ENCODE peak calls at places on chromosome 1, in ten cellular contexts. One of them, this sample, is unnamed.
A peak's percentile ranks its signal among the peaks of the same experiment; 100 is the strongest.

GRCh38 chr1:30327370-30328099 is 395.9 kb downstream of the MATN1 start:
- DNase-seq in RWPE1: no peak
- DNase-seq in neuronal stem cell: no peak
- DNase-seq in substantia nigra: no peak
- DNase-seq in small intestine: no peak
- DNase-seq in tibial nerve: no peak
- DNase-seq in PC-3: no peak
- DNase-seq in A549: no peak
- DNase-seq in kidney: peak; percentile 37
- DNase-seq in GM23248: no peak
- DNase-seq in this sample: no peak

GRCh38 chr1:107626075-107626796 is 338.7 kb downstream of the VAV3 start:
- DNase-seq in RWPE1: no peak
- DNase-seq in neuronal stem cell: no peak
- DNase-seq in substantia nigra: no peak
- DNase-seq in small intestine: no peak
- DNase-seq in tibial nerve: no peak
- DNase-seq in PC-3: no peak
- DNase-seq in A549: no peak
- DNase-seq in kidney: no peak
- DNase-seq in GM23248: peak; percentile 42
- DNase-seq in this sample: no peak

GRCh38 chr1:159828916-159829634 is 2.4 kb downstream of the SLAMF8 start:
- DNase-seq in RWPE1: no peak
- DNase-seq in neuronal stem cell: no peak
- DNase-seq in substantia nigra: peak; percentile 26
- DNase-seq in small intestine: peak; percentile 59
- DNase-seq in tibial nerve: peak; percentile 32
- DNase-seq in PC-3: no peak
- DNase-seq in A549: peak; percentile 22
- DNase-seq in kidney: peak; percentile 67
- DNase-seq in GM23248: no peak
- DNase-seq in this sample: no peak

GRCh38 chr1:160370561-160371345 is 3.9 kb downstream of the NHLH1 start:
- DNase-seq in RWPE1: no peak
- DNase-seq in neuronal stem cell: no peak
- DNase-seq in substantia nigra: no peak
- DNase-seq in small intestine: no peak
- DNase-seq in tibial nerve: no peak
- DNase-seq in PC-3: no peak
- DNase-seq in A549: no peak
- DNase-seq in kidney: no peak
- DNase-seq in GM23248: no peak
- DNase-seq in this sample: no peak

GRCh38 chr1:61259379-61260148 is 177.2 kb downstream of the NFIA start:
- DNase-seq in RWPE1: no peak
- DNase-seq in neuronal stem cell: no peak
- DNase-seq in substantia nigra: no peak
- DNase-seq in small intestine: no peak
- DNase-seq in tibial nerve: no peak
- DNase-seq in PC-3: no peak
- DNase-seq in A549: no peak
- DNase-seq in kidney: no peak
- DNase-seq in GM23248: peak; percentile 27
- DNase-seq in this sample: no peak

GRCh38 chr1:100440075-100440809 is 87.9 kb downstream of the CDC14A start:
- DNase-seq in RWPE1: no peak
- DNase-seq in neuronal stem cell: no peak
- DNase-seq in substantia nigra: no peak
- DNase-seq in small intestine: peak; percentile 82
- DNase-seq in tibial nerve: no peak
- DNase-seq in PC-3: no peak
- DNase-seq in A549: no peak
- DNase-seq in kidney: no peak
- DNase-seq in GM23248: no peak
- DNase-seq in this sample: no peak

GRCh38 chr1:2499986-2500596 is 24.0 kb downstream of the PLCH2 start:
- DNase-seq in RWPE1: no peak
- DNase-seq in neuronal stem cell: no peak
- DNase-seq in substantia nigra: no peak
- DNase-seq in small intestine: no peak
- DNase-seq in tibial nerve: no peak
- DNase-seq in PC-3: no peak
- DNase-seq in A549: no peak
- DNase-seq in kidney: no peak
- DNase-seq in GM23248: no peak
- DNase-seq in this sample: no peak

GRCh38 chr1:68791800-68792199 is 294.9 kb upstream of the DEPDC1 start:
- DNase-seq in RWPE1: no peak
- DNase-seq in neuronal stem cell: no peak
- DNase-seq in substantia nigra: no peak
- DNase-seq in small intestine: no peak
- DNase-seq in tibial nerve: no peak
- DNase-seq in PC-3: no peak
- DNase-seq in A549: no peak
- DNase-seq in kidney: no peak
- DNase-seq in GM23248: no peak
- DNase-seq in this sample: no peak

GRCh38 chr1:112460672-112461071 is 48.1 kb upstream of the WNT2B start:
- DNase-seq in RWPE1: no peak
- DNase-seq in neuronal stem cell: no peak
- DNase-seq in substantia nigra: no peak
- DNase-seq in small intestine: no peak
- DNase-seq in tibial nerve: no peak
- DNase-seq in PC-3: no peak
- DNase-seq in A549: no peak
- DNase-seq in kidney: no peak
- DNase-seq in GM23248: no peak
- DNase-seq in this sample: no peak

GRCh38 chr1:109216662-109217061 is 2.9 kb downstream of the SARS1 start:
- DNase-seq in RWPE1: no peak
- DNase-seq in neuronal stem cell: no peak
- DNase-seq in substantia nigra: no peak
- DNase-seq in small intestine: peak; percentile 50
- DNase-seq in tibial nerve: no peak
- DNase-seq in PC-3: no peak
- DNase-seq in A549: no peak
- DNase-seq in kidney: no peak
- DNase-seq in GM23248: no peak
- DNase-seq in this sample: no peak

GRCh38 chr1:73832276-73832825 is 365.6 kb downstream of the LRRIQ3 start:
- DNase-seq in RWPE1: no peak
- DNase-seq in neuronal stem cell: no peak
- DNase-seq in substantia nigra: no peak
- DNase-seq in small intestine: no peak
- DNase-seq in tibial nerve: no peak
- DNase-seq in PC-3: no peak
- DNase-seq in A549: no peak
- DNase-seq in kidney: no peak
- DNase-seq in GM23248: no peak
- DNase-seq in this sample: no peak

GRCh38 chr1:15944308-15945010 is 31.4 kb downstream of the ZBTB17 start:
- DNase-seq in RWPE1: no peak
- DNase-seq in neuronal stem cell: no peak
- DNase-seq in substantia nigra: no peak
- DNase-seq in small intestine: no peak
- DNase-seq in tibial nerve: no peak
- DNase-seq in PC-3: no peak
- DNase-seq in A549: no peak
- DNase-seq in kidney: no peak
- DNase-seq in GM23248: no peak
- DNase-seq in this sample: peak; percentile 16

GRCh38 chr1:51331206-51332100 is 1.1 kb upstream of the TTC39A start:
- DNase-seq in RWPE1: no peak
- DNase-seq in neuronal stem cell: no peak
- DNase-seq in substantia nigra: no peak
- DNase-seq in small intestine: peak; percentile 67
- DNase-seq in tibial nerve: no peak
- DNase-seq in PC-3: peak; percentile 58
- DNase-seq in A549: peak; percentile 48
- DNase-seq in kidney: peak; percentile 76
- DNase-seq in GM23248: peak; percentile 74
- DNase-seq in this sample: no peak

GRCh38 chr1:145849356-145850165 is 4.1 kb downstream of the NUDT17 start:
- DNase-seq in RWPE1: no peak
- DNase-seq in neuronal stem cell: no peak
- DNase-seq in substantia nigra: no peak
- DNase-seq in small intestine: no peak
- DNase-seq in tibial nerve: no peak
- DNase-seq in PC-3: no peak
- DNase-seq in A549: no peak
- DNase-seq in kidney: peak; percentile 66
- DNase-seq in GM23248: peak; percentile 73
- DNase-seq in this sample: no peak

DNA sequence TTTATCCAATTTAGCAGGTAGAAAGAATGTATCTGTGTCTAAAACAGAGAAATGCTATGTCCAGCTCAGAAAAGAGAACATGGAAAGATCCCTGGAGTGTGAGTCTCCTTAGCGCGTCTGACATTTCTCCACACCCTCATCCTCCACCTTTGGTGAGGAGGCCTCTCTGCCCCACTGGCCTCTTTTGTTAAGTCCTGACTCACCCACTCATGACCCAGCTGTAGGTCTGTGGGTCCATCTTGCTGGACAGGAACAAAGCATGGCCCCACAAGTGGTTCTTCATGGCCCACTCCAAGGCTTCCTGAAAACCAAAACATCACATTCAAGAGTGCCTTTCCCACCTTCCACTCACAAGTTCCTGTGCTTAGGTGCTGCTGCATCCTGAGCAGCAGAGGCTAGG is 15.8 kb downstream of the SEC16B start:
- DNase-seq in RWPE1: no peak
- DNase-seq in neuronal stem cell: no peak
- DNase-seq in substantia nigra: no peak
- DNase-seq in small intestine: no peak
- DNase-seq in tibial nerve: no peak
- DNase-seq in PC-3: no peak
- DNase-seq in A549: no peak
- DNase-seq in kidney: no peak
- DNase-seq in GM23248: no peak
- DNase-seq in this sample: no peak
- H3K27ac ChIP-seq in RWPE1: no peak overlapping the region
- H3K27ac ChIP-seq in neuronal stem cell: no peak overlapping the region
- H3K27ac ChIP-seq in substantia nigra: no peak overlapping the region
- H3K27ac ChIP-seq in small intestine: no peak overlapping the region
- H3K27ac ChIP-seq in tibial nerve: no peak overlapping the region
- H3K27ac ChIP-seq in PC-3: no peak overlapping the region
- H3K27ac ChIP-seq in A549: no peak overlapping the region
- H3K27ac ChIP-seq in kidney: no peak overlapping the region
- H3K27ac ChIP-seq in GM23248: no peak overlapping the region
- H3K27ac ChIP-seq in this sample: no peak overlapping the region

DNA sequence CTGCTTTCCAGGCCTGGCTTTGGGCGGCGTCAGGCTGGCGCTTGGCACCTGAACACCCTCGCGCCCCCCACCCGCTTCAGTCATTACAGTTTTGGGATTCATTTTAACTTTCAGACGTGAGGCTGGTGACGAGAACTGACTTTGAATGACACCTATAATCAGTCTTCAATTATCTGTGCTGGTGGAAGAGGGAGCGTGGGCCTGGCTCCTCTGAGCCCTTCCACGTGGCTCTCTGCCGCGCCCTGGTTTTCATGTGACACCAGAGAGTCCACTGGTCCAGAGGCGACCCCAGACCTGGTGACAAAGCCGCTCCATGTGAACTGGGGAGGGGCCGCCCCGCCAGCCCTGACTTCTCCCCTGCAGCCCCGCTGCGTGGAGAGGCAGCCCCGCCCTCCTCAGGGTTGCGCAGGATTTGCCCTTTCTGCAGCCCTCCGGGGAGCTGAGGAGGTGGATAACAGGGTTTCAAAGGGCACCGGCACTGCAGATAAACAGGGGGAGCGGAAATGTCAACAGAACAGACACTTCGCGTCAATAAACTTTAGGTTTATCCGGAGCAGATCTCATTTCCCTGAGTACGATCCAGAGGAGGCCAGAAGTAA is 56.3 kb downstream of the AJAP1 start:
- DNase-seq in RWPE1: no peak
- DNase-seq in neuronal stem cell: peak; percentile 27
- DNase-seq in substantia nigra: no peak
- DNase-seq in small intestine: no peak
- DNase-seq in tibial nerve: no peak
- DNase-seq in PC-3: no peak
- DNase-seq in A549: no peak
- DNase-seq in kidney: no peak
- DNase-seq in GM23248: no peak
- DNase-seq in this sample: no peak
- H3K27ac ChIP-seq in RWPE1: no peak overlapping the region
- H3K27ac ChIP-seq in neuronal stem cell: no peak overlapping the region
- H3K27ac ChIP-seq in substantia nigra: no peak overlapping the region
- H3K27ac ChIP-seq in small intestine: no peak overlapping the region
- H3K27ac ChIP-seq in tibial nerve: no peak overlapping the region
- H3K27ac ChIP-seq in PC-3: no peak overlapping the region
- H3K27ac ChIP-seq in A549: no peak overlapping the region
- H3K27ac ChIP-seq in kidney: no peak overlapping the region
- H3K27ac ChIP-seq in GM23248: no peak overlapping the region
- H3K27ac ChIP-seq in this sample: no peak overlapping the region

GRCh38 chr1:230884646-230885045 is 16.3 kb upstream of the C1orf198 start:
- DNase-seq in RWPE1: no peak
- DNase-seq in neuronal stem cell: no peak
- DNase-seq in substantia nigra: no peak
- DNase-seq in small intestine: no peak
- DNase-seq in tibial nerve: no peak
- DNase-seq in PC-3: no peak
- DNase-seq in A549: no peak
- DNase-seq in kidney: no peak
- DNase-seq in GM23248: no peak
- DNase-seq in this sample: no peak
- H3K27ac ChIP-seq in RWPE1: no peak overlapping the region
- H3K27ac ChIP-seq in neuronal stem cell: no peak overlapping the region
- H3K27ac ChIP-seq in substantia nigra: no peak overlapping the region
- H3K27ac ChIP-seq in small intestine: no peak overlapping the region
- H3K27ac ChIP-seq in tibial nerve: no peak overlapping the region
- H3K27ac ChIP-seq in PC-3: no peak overlapping the region
- H3K27ac ChIP-seq in A549: no peak overlapping the region
- H3K27ac ChIP-seq in kidney: no peak overlapping the region
- H3K27ac ChIP-seq in GM23248: no peak overlapping the region
- H3K27ac ChIP-seq in this sample: no peak overlapping the region

DNA sequence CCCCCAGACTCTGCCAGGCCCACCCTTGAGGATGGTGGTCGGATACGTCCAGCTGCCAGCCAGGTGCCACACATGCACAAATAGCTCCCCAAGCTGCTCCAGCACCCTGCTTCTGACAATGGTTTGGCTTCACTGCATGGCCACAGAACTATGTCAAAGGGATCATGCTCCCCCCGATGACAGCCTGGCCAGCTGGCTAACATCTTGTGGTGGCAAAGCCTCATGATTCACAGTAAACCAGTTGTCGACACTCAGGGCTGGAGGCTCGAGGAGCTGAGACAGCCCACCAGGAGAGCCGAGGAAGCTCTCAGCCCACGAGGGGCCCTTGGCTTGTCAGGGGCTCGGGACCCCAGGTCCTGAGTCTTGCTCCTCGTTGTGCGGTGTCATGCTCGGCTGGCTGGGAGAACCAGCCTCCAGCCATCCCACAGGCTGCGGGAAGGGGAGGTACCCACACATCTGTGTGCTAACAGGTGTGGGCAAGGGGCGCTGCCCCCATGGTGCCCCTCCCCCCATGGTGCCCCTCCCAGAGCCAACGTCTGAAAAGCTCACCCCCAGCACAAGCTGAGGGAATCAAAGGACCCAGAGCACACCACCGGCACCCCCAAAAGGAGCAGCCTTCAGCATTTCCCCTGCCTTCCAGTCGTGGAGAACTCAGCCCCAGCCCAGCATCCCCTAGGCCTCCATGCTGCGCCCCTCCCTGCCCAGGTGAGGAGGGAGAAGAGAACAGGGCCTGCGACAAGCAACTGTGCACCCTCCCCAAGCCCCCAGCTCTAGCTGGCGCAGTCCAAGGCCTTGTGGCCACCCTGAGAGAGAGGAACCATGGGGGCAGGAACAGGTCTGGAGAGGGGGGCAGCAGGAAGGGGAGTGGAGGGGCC is 41.2 kb downstream of the KIF21B start:
- DNase-seq in RWPE1: no peak
- DNase-seq in neuronal stem cell: no peak
- DNase-seq in substantia nigra: no peak
- DNase-seq in small intestine: no peak
- DNase-seq in tibial nerve: no peak
- DNase-seq in PC-3: no peak
- DNase-seq in A549: no peak
- DNase-seq in kidney: no peak
- DNase-seq in GM23248: peak; percentile 30
- DNase-seq in this sample: no peak
- H3K27ac ChIP-seq in RWPE1: no peak overlapping the region
- H3K27ac ChIP-seq in neuronal stem cell: no peak overlapping the region
- H3K27ac ChIP-seq in substantia nigra: no peak overlapping the region
- H3K27ac ChIP-seq in small intestine: no peak overlapping the region
- H3K27ac ChIP-seq in tibial nerve: no peak overlapping the region
- H3K27ac ChIP-seq in PC-3: no peak overlapping the region
- H3K27ac ChIP-seq in A549: no peak overlapping the region
- H3K27ac ChIP-seq in kidney: no peak overlapping the region
- H3K27ac ChIP-seq in GM23248: no peak overlapping the region
- H3K27ac ChIP-seq in this sample: no peak overlapping the region

This sample was measured in uterus.